ENCODE peak calls at places on chromosomes 13 and 19, in five cellular contexts. S is epithelial cell of prostate, Q is testis, B is A673, V is suprapubic skin. J is an unnamed sample.

GRCh38 chr13:27035892-27036235 is 135.7 kb downstream of the USP12 start:
- DNase-seq in S (no peak), Q (no peak), B (no peak), V (peak), J (no peak)

GRCh38 chr13:110798595-110798994 is 85.1 kb downstream of the ING1 start:
- DNase-seq in S (no peak), Q (no peak), B (no peak), V (no peak), J (no peak)

GRCh38 chr19:20923077-20923871 is at the start of gene ZNF85:
- DNase-seq in S (peak), Q (peak), B (peak), V (peak), J (peak)

GRCh38 chr13:25901460-25902376 is 150.1 kb downstream of the SHISA2 start:
- DNase-seq in S (peak), Q (no peak), B (peak), V (no peak), J (peak)

GRCh38 chr19:41753159-41753558 is 2.2 kb upstream of the CEACAM6 start:
- DNase-seq in S (no peak), Q (peak), B (peak), V (no peak), J (no peak)

GRCh38 chr13:35927554-35927953 is 203.6 kb downstream of the DCLK1 start:
- DNase-seq in S (no peak), Q (no peak), B (peak), V (no peak), J (no peak)

GRCh38 chr19:30669329-30670010 is 297.3 kb downstream of the ZNF536 start:
- DNase-seq in S (no peak), Q (peak), B (peak), V (no peak), J (no peak)

GRCh38 chr13:44219808-44220544 is 153.6 kb upstream of the SERP2 start:
- DNase-seq in S (peak), Q (no peak), B (no peak), V (no peak), J (no peak)

GRCh38 chr13:102948006-102948405 is 102.2 kb downstream of the ERCC5 start:
- DNase-seq in S (no peak), Q (no peak), B (peak), V (no peak), J (no peak)

GRCh38 chr19:38665950-38666661 is 18.7 kb downstream of the ACTN4 start:
- DNase-seq in S (no peak), Q (no peak), B (peak), V (no peak), J (no peak)

GRCh38 chr13:41286370-41286769 is 23.0 kb upstream of the MTRF1 start:
- DNase-seq in S (no peak), Q (no peak), B (no peak), V (no peak), J (no peak)

GRCh38 chr19:3826163-3826562 is 40.0 kb upstream of the MATK start:
- DNase-seq in S (no peak), Q (no peak), B (no peak), V (no peak), J (no peak)

GRCh38 chr13:24672141-24673132 is 7.8 kb upstream of the ATP12A start:
- DNase-seq in S (no peak), Q (no peak), B (no peak), V (no peak), J (no peak)

GRCh38 chr13:51317262-51317661 is 22.2 kb upstream of the SERPINE3 start:
- DNase-seq in S (no peak), Q (no peak), B (no peak), V (no peak), J (no peak)

GRCh38 chr13:113585828-113586355 is 1.3 kb downstream of the TFDP1 start:
- DNase-seq in S (no peak), Q (peak), B (no peak), V (peak), J (no peak)

GRCh38 chr19:1068111-1069001 is 1.4 kb downstream of the ARHGAP45 start:
- DNase-seq in S (no peak), Q (no peak), B (no peak), V (no peak), J (no peak)

GRCh38 chr13:92573467-92574057 is 653.0 kb upstream of the GPC6 start:
- DNase-seq in S (no peak), Q (peak), B (peak), V (no peak), J (no peak)

GRCh38 chr19:9996541-9996940 is 13.8 kb downstream of the COL5A3 start:
- DNase-seq in S (no peak), Q (no peak), B (no peak), V (no peak), J (no peak)

GRCh38 chr19:13833330-13834265 is 38.4 kb downstream of the ZSWIM4 start:
- DNase-seq in S (no peak), Q (peak), B (peak), V (peak), J (no peak)

GRCh38 chr13:42878721-42879120 is 97.3 kb downstream of the FAM216B start:
- DNase-seq in S (no peak), Q (no peak), B (no peak), V (no peak), J (no peak)

GRCh38 chr13:42990147-42990990 is 1.7 kb downstream of the EPSTI1 start:
- DNase-seq in S (no peak), Q (no peak), B (no peak), V (no peak), J (no peak)

GRCh38 chr13:33696530-33696929 is 121.4 kb upstream of the RFC3 start:
- DNase-seq in S (no peak), Q (no peak), B (no peak), V (no peak), J (no peak)

GRCh38 chr13:62092536-62092935 is 676.9 kb upstream of the PCDH20 start:
- DNase-seq in S (no peak), Q (no peak), B (no peak), V (no peak), J (no peak)
- H3K27ac ChIP-seq in S (no peak), Q (no peak), B (no peak), V (no peak), J (no peak)

GRCh38 chr19:5045956-5046338 is 77.0 kb downstream of the KDM4B start:
- DNase-seq in S (no peak), Q (no peak), B (no peak), V (no peak), J (no peak)
- H3K27ac ChIP-seq in S (peak), Q (no peak), B (peak), V (peak), J (no peak)

GRCh38 chr19:11268783-11269267 is 6.5 kb upstream of the DOCK6 start:
- DNase-seq in S (peak), Q (peak), B (peak), V (no peak), J (no peak)
- H3K27ac ChIP-seq in S (peak), Q (peak), B (peak), V (peak), J (peak)

GRCh38 chr13:73754241-73754640 is 380.0 kb downstream of the KLF12 start:
- DNase-seq in S (no peak), Q (no peak), B (no peak), V (no peak), J (no peak)

GRCh38 chr13:73754727-73755292 is 379.4 kb downstream of the KLF12 start:
- DNase-seq in S (no peak), Q (peak), B (peak), V (no peak), J (peak)

GRCh38 chr13:73757471-73758233 is 376.6 kb downstream of the KLF12 start:
- DNase-seq in S (no peak), Q (no peak), B (no peak), V (no peak), J (no peak)
- H3K27ac ChIP-seq in S (no peak), Q (no peak), B (peak), V (no peak), J (no peak)

J was measured in keratinocyte.